ENCODE peak calls at places on chromosome 22, in four cellular contexts. D is NCI-H2029 treated with DMSO at 0.1 percent for 48 hours, O is endothelial cell, S is astrocyte of the cerebellum. A is an unnamed sample.

GRCh38 chr22:21816787-21817496 is 50.5 kb downstream of the MAPK1 start:
- DNase-seq in D (no peak), O (no peak), S (peak; percentile 86), A (peak; percentile 98)

GRCh38 chr22:23401111-23401909 is 178.8 kb downstream of the IGLL1 start:
- DNase-seq in D (no peak), O (no peak), S (peak; percentile 63), A (peak; percentile 68)

GRCh38 chr22:37516456-37516855 is 2.8 kb downstream of the CARD10 start:
- DNase-seq in D (no peak), O (no peak), S (no peak), A (no peak)

GRCh38 chr22:26674211-26675190 is 17.1 kb downstream of the MIAT start:
- DNase-seq in D (no peak), O (no peak), S (no peak), A (no peak)

GRCh38 chr22:43670545-43670944 is 141.6 kb downstream of the EFCAB6 start:
- DNase-seq in D (no peak), O (no peak), S (no peak), A (no peak)

GRCh38 chr22:46592390-46592872 is 27.8 kb upstream of the GRAMD4 start:
- DNase-seq in D (no peak), O (no peak), S (peak; percentile 97), A (no peak)

GRCh38 chr22:39634530-39635399 is 64.2 kb downstream of the CACNA1I start:
- DNase-seq in D (peak; percentile 64), O (no peak), S (peak; percentile 79), A (peak; percentile 81)

GRCh38 chr22:22111267-22111751 is 128.7 kb upstream of the TOP3B start:
- DNase-seq in D (no peak), O (no peak), S (peak; percentile 46), A (peak; percentile 41)

GRCh38 chr22:17724241-17724640 is 50.0 kb downstream of the BID start:
- DNase-seq in D (no peak), O (no peak), S (peak; percentile 67), A (no peak)

GRCh38 chr22:49825944-49826602 is 1.6 kb downstream of the BRD1 start:
- DNase-seq in D (no peak), O (no peak), S (no peak), A (peak; percentile 64)

GRCh38 chr22:35043932-35044319 is 22.0 kb upstream of the ISX start:
- DNase-seq in D (no peak), O (no peak), S (no peak), A (no peak)

GRCh38 chr22:50641696-50642607 is 14.0 kb upstream of the ARSA start:
- DNase-seq in D (no peak), O (no peak), S (no peak), A (peak; percentile 51)

GRCh38 chr22:29617922-29618629 is 14.6 kb downstream of the NF2 start:
- DNase-seq in D (no peak), O (no peak), S (no peak), A (peak; percentile 54)

GRCh38 chr22:33299245-33299956 is 241.2 kb upstream of the SYN3 start:
- DNase-seq in D (no peak), O (no peak), S (no peak), A (no peak)

GRCh38 chr22:30930228-30930627 is 38.3 kb downstream of the MORC2 start:
- DNase-seq in D (no peak), O (no peak), S (no peak), A (no peak)

GRCh38 chr22:28750471-28750881 is 8.6 kb downstream of the HSCB start:
- DNase-seq in D (peak; percentile 81), O (no peak), S (peak; percentile 65), A (no peak)

GRCh38 chr22:37052386-37053309 is 1.1 kb downstream of the KCTD17 start:
- DNase-seq in D (no peak), O (no peak), S (no peak), A (no peak)

GRCh38 chr22:27680636-27681035 is 120.9 kb downstream of the MN1 start:
- DNase-seq in D (no peak), O (no peak), S (no peak), A (no peak)

GRCh38 chr22:31646186-31647019 is 15.6 kb downstream of the PISD start:
- DNase-seq in D (no peak), O (no peak), S (peak; percentile 98), A (peak; percentile 98)

A was measured in mesenchymal stem cell.